ENCODE peak calls at places on chromosomes 5 and 9, in nine cellular contexts. Q is GM13976, I is WTC11, Z is WERI-Rb-1, R is uterus, J is suprapubic skin, B is cardiac fibroblast, P is fibroblast of pulmonary artery, O is D721Med. E is an unnamed sample.

GRCh38 chr9:113492343-113493079 is 29.0 kb downstream of the RGS3 start:
- DNase-seq in B (peak), Q (no peak), J (no peak), Z (no peak), O (no peak), I (no peak), R (no peak), P (peak), E (no peak)

GRCh38 chr5:3288325-3288724 is 307.3 kb upstream of the IRX1 start:
- DNase-seq in Q (no peak), R (no peak), I (no peak), B (no peak), J (no peak), P (no peak), Z (no peak), O (no peak), E (no peak)

GRCh38 chr9:136079211-136079915 is 15.7 kb downstream of the NACC2 start:
- DNase-seq in P (no peak), Q (no peak), Z (no peak), J (no peak), O (no peak), B (no peak), I (no peak), R (no peak), E (no peak)

GRCh38 chr9:13939129-13939528 is 374.8 kb downstream of the NFIB start:
- DNase-seq in O (no peak), Q (no peak), I (no peak), B (peak), Z (no peak), P (peak), J (no peak), R (no peak), E (no peak)

GRCh38 chr5:9297171-9297570 is 248.7 kb downstream of the SEMA5A start:
- DNase-seq in P (no peak), B (no peak), R (no peak), Q (no peak), J (no peak), O (no peak), Z (no peak), I (no peak), E (no peak)

GRCh38 chr9:117430813-117431212 is 16.0 kb upstream of the ASTN2 start:
- DNase-seq in I (no peak), O (no peak), R (no peak), J (no peak), P (no peak), Q (no peak), Z (no peak), B (no peak), E (no peak)

GRCh38 chr9:91207889-91208651 is 153.6 kb downstream of the AUH start:
- DNase-seq in R (no peak), Z (no peak), I (no peak), Q (peak), B (peak), P (peak), J (no peak), O (no peak), E (peak)

GRCh38 chr5:116451905-116452450 is 122.6 kb downstream of the SEMA6A start:
- DNase-seq in P (no peak), I (no peak), O (no peak), Q (no peak), Z (no peak), R (no peak), J (no peak), B (no peak), E (no peak)

GRCh38 chr5:55223219-55223987 is 3.7 kb downstream of the MCIDAS start:
- DNase-seq in I (peak), P (no peak), B (no peak), Q (peak), R (no peak), O (no peak), J (no peak), Z (no peak), E (peak)

GRCh38 chr5:176832162-176832561 is 21.8 kb downstream of the UNC5A start:
- DNase-seq in Q (no peak), P (no peak), R (no peak), I (no peak), O (no peak), J (no peak), B (no peak), Z (no peak), E (no peak)

GRCh38 chr5:133265257-133265656 is 213.4 kb downstream of the HSPA4 start:
- DNase-seq in B (no peak), O (no peak), R (no peak), J (no peak), Z (no peak), P (no peak), Q (no peak), I (no peak), E (no peak)

GRCh38 chr9:124452326-124452725 is 2.1 kb downstream of the ADGRD2 start:
- DNase-seq in J (no peak), Z (no peak), B (no peak), O (no peak), P (no peak), R (no peak), Q (peak), I (no peak), E (no peak)

GRCh38 chr9:124449381-124450151 is 685 bp upstream of the ADGRD2 start:
- DNase-seq in B (no peak), Q (no peak), R (no peak), Z (no peak), O (no peak), J (peak), P (no peak), I (no peak), E (peak)

GRCh38 chr9:124448019-124448418 is 2.2 kb upstream of the ADGRD2 start:
- DNase-seq in Z (no peak), B (no peak), I (no peak), R (no peak), P (no peak), Q (no peak), J (peak), O (no peak), E (no peak)

GRCh38 chr9:124450931-124451661 is 845 bp downstream of the ADGRD2 start:
- DNase-seq in R (no peak), Z (no peak), P (no peak), I (no peak), B (no peak), O (no peak), Q (peak), J (no peak), E (no peak)

DNA sequence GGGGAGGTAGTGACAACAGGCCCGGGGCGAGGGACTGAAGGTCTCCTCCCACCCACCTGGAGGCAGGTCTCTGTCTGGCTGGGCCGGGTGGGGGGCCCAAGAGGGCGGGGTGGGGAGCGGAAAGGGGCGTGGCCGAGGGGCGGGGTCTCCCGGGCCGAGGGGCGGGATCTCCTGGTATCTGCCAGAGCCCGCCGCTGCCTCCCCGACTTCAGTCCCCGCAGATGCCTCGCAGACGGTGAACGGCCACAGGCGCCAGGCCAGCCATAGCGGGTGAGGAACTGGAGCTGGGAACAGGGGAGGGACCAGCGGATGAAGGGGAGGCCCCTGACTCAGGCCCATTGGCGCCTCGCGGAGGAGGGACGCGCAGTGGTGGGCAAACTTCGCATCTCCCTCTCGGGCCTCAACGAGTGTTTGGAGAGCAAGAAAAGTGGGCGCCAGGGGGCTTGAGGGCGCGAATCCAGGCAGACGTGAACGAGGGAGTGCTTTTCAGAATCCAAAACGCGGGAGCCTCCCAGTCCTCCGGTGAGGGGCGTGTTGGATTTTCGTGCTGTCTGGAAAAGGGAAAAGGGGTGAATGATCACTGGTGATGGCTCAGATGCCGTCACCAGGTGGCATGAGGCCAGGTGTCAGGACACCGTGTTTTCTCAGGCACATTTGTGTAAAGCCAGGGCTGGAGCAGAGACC is at the start of gene ADGRD2:
- DNase-seq in I (peak), R (no peak), O (no peak), B (peak), Z (no peak), J (peak), Q (peak), P (peak), E (peak)
- TF ChIP-seq CTCF in I (no peak), R (no peak), O (no peak), B (no peak), Z (no peak), J (no peak), Q (no peak), P (no peak), E (no peak)

DNA sequence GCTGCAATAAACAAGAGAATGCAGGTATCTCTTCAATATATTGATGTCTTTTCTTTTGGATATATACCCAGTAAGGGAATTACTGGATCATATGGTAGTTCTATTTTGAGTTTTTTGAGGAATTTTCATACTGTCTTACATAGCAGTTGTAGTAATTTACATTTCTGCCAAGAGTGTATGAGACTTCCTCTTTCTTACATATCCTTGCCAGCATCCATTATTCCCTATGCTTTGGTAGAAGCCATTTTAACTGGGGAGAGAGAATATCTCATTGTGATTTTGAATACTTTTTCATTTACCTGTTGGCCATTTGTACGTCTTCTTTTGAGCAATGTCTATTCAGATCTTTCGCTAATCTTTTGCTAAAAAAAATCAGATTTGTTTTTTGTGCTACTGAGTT is 157.0 kb downstream of the DCP2 start:
- DNase-seq in B (no peak), P (no peak), I (no peak), R (no peak), O (no peak), Q (no peak), J (no peak), Z (no peak), E (no peak)
- TF ChIP-seq CTCF in B (no peak), P (no peak), I (no peak), R (no peak), O (no peak), Q (no peak), J (no peak), Z (no peak), E (no peak)

GRCh38 chr5:126865299-126865698 is 88.4 kb downstream of the LMNB1 start:
- DNase-seq in B (peak), Z (no peak), R (no peak), Q (no peak), I (no peak), P (peak), O (no peak), J (no peak), E (no peak)

GRCh38 chr5:126863402-126863801 is 86.5 kb downstream of the LMNB1 start:
- DNase-seq in J (no peak), Z (no peak), R (no peak), Q (no peak), I (no peak), B (no peak), P (no peak), O (no peak), E (no peak)

GRCh38 chr5:126867237-126867636 is 90.3 kb downstream of the LMNB1 start:
- DNase-seq in O (no peak), Q (no peak), J (no peak), P (no peak), Z (no peak), R (no peak), I (no peak), B (no peak), E (no peak)

GRCh38 chr5:126866837-126867236 is 89.9 kb downstream of the LMNB1 start:
- DNase-seq in B (peak), R (no peak), P (no peak), Q (no peak), I (no peak), O (no peak), Z (no peak), J (no peak), E (no peak)

DNA sequence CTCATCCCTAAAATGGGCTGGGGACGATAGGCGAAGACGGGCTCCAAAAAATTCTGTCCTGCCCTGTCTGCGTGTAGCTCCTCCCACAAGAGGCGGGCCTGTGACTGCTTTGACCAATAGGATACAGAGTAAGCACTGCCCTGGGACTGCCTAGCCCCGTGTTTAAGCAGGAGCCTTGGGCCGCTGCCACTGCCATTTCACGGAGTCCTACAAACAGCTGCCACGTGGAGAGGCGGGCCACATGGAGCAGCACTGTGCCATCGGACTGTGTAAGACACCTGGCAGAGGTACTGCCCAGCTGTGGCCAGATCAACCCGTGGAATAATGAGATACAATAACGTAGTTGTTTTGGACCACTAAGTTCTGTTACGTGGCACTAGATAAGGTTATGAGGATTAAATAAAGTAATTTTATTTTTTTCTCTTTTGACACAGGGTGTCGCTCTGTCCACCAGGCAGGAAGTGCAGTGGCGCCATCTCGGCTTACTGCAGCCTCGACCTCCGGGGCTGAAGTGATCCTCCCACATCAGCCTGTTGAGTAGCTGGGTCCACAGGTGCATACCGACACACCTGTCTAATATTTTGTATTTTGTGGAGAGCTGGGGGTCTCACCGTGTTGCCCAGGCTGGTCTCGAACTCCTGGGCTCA is 87.2 kb downstream of the LMNB1 start:
- DNase-seq in B (no peak), Z (no peak), R (no peak), P (no peak), J (no peak), I (peak), Q (no peak), O (no peak), E (no peak)
- TF ChIP-seq CTCF in B (no peak), Z (no peak), R (no peak), P (no peak), J (no peak), I (no peak), Q (no peak), O (no peak), E (no peak)

GRCh38 chr5:59445741-59446140 is 447.8 kb downstream of the PDE4D start:
- DNase-seq in J (no peak), B (no peak), Q (no peak), P (no peak), O (no peak), I (no peak), R (no peak), Z (no peak), E (no peak)

DNA sequence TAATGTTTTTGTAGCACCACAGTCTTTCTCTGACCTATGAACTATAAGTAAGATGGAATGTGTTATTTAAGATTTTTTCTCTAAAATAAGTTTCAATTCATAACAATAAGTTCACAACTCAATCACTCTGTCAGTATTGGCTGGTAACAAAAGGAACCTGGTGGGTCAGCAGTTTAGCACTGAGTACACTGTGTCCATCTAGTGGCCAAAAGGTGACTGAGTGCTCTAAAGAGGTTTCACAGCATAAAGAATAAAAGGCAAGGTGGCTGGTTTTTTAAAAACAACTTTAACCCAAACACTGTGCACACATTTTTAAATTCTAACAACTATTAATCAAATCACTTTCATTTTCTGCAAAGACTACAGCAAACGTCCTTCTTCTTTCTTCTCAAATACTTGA is 443.3 kb downstream of the PDE4D start:
- DNase-seq in B (no peak), O (no peak), P (no peak), I (no peak), J (no peak), Q (no peak), Z (no peak), R (no peak), E (peak)
- TF ChIP-seq CTCF in B (peak), O (no peak), P (peak), I (no peak), J (no peak), Q (no peak), Z (peak), R (no peak), E (peak)

GRCh38 chr9:4258321-4259093 is 41.4 kb downstream of the GLIS3 start:
- DNase-seq in B (no peak), Q (no peak), Z (no peak), I (no peak), P (peak), J (no peak), O (no peak), R (no peak), E (no peak)

GRCh38 chr9:4259489-4259888 is 40.4 kb downstream of the GLIS3 start:
- DNase-seq in P (no peak), O (no peak), Z (no peak), B (no peak), R (no peak), I (no peak), Q (no peak), J (no peak), E (no peak)

GRCh38 chr9:4260661-4261060 is 39.2 kb downstream of the GLIS3 start:
- DNase-seq in O (no peak), Z (no peak), R (no peak), B (no peak), Q (no peak), J (no peak), I (no peak), P (no peak), E (no peak)

GRCh38 chr9:4266602-4267001 is 33.3 kb downstream of the GLIS3 start:
- DNase-seq in J (no peak), P (no peak), R (no peak), B (no peak), Z (no peak), O (no peak), Q (no peak), I (no peak), E (no peak)

DNA sequence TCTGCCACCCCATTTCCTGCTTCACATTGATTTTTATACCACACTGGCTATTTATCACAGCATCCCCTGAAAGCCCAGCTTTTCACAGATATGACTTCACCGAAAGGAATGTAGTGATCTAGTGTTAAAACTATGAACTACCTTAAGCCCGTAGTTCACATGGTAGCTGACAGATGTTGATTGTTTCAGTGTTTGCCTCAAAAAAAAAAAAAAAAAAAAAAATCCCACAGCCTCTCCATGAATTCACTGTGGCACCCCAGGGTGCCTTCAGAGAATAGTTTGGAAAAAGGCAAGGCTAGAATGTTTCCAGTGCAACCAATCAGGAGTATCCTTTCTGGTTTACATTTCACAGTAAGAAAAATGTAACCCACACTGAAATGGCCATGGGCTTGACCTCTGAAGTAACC is 37.1 kb downstream of the GLIS3 start:
- DNase-seq in R (no peak), Z (no peak), Q (no peak), O (no peak), I (no peak), J (no peak), P (peak), B (peak), E (no peak)
- TF ChIP-seq CTCF in R (no peak), Z (no peak), Q (no peak), O (no peak), I (no peak), J (no peak), P (no peak), B (no peak), E (no peak)

E was measured in GM13977.